ENCODE peak calls at places on chromosomes 7 and 10, in seven cellular contexts. P, F, J, T, H, L and Z are unnamed samples.

GRCh38 chr7:75555736-75556135 is 63.6 kb downstream of the SPDYE5 start:
- DNase-seq in P (no peak), F (no peak), J (no peak), T (no peak), H (no peak), L (no peak), Z (no peak)

GRCh38 chr7:30743371-30744074 is 8.4 kb upstream of the INMT start:
- DNase-seq in P (no peak), F (no peak), J (peak), T (peak), H (no peak), L (no peak), Z (no peak)

GRCh38 chr10:77182803-77183202 is 454.8 kb downstream of the KCNMA1 start:
- DNase-seq in P (no peak), F (no peak), J (no peak), T (no peak), H (no peak), L (no peak), Z (no peak)

GRCh38 chr7:42269161-42269560 is 32.2 kb upstream of the GLI3 start:
- DNase-seq in P (no peak), F (no peak), J (no peak), T (no peak), H (no peak), L (no peak), Z (no peak)

GRCh38 chr7:29988391-29989256 is 977 bp downstream of the SCRN1 start:
- DNase-seq in P (peak), F (peak), J (peak), T (peak), H (peak), L (no peak), Z (peak)

GRCh38 chr10:1448252-1448901 is 288.9 kb downstream of the ADARB2 start:
- DNase-seq in P (peak), F (no peak), J (no peak), T (no peak), H (no peak), L (no peak), Z (no peak)

GRCh38 chr7:26543345-26543744 is 251.7 kb downstream of the SNX10 start:
- DNase-seq in P (no peak), F (no peak), J (no peak), T (no peak), H (no peak), L (no peak), Z (no peak)

GRCh38 chr7:118311121-118311803 is 86.8 kb downstream of the ANKRD7 start:
- DNase-seq in P (no peak), F (no peak), J (peak), T (no peak), H (no peak), L (no peak), Z (no peak)

GRCh38 chr7:69598487-69599148 is 343 bp downstream of the AUTS2 start:
- DNase-seq in P (no peak), F (no peak), J (no peak), T (no peak), H (peak), L (no peak), Z (peak)

GRCh38 chr10:80454526-80455460 is 683 bp downstream of the TSPAN14 start:
- DNase-seq in P (peak), F (no peak), J (peak), T (peak), H (no peak), L (no peak), Z (peak)

GRCh38 chr10:88642991-88643390 is 21.3 kb upstream of the LIPF start:
- DNase-seq in P (no peak), F (no peak), J (peak), T (peak), H (no peak), L (no peak), Z (no peak)

GRCh38 chr10:19412531-19412930 is 363.9 kb downstream of the MALRD1 start:
- DNase-seq in P (no peak), F (no peak), J (peak), T (peak), H (no peak), L (no peak), Z (peak)

GRCh38 chr7:33243319-33243881 is 114.0 kb downstream of the BBS9 start:
- DNase-seq in P (peak), F (no peak), J (peak), T (peak), H (peak), L (no peak), Z (no peak)

GRCh38 chr7:8113184-8113583 is 144.6 kb downstream of the GLCCI1 start:
- DNase-seq in P (no peak), F (no peak), J (no peak), T (no peak), H (no peak), L (no peak), Z (no peak)

GRCh38 chr10:31171402-31172120 is 139.9 kb upstream of the ZNF438 start:
- DNase-seq in P (no peak), F (no peak), J (no peak), T (peak), H (no peak), L (no peak), Z (no peak)

GRCh38 chr10:67043041-67043440 is 117.2 kb downstream of the LRRTM3 start:
- DNase-seq in P (no peak), F (no peak), J (no peak), T (no peak), H (no peak), L (no peak), Z (no peak)

GRCh38 chr10:127872871-127873600 is 19.7 kb downstream of the CLRN3 start:
- DNase-seq in P (no peak), F (no peak), J (peak), T (no peak), H (no peak), L (no peak), Z (peak)

GRCh38 chr10:30865141-30865926 is 166.3 kb downstream of the ZNF438 start:
- DNase-seq in P (no peak), F (no peak), J (peak), T (no peak), H (no peak), L (no peak), Z (no peak)

GRCh38 chr7:129497156-129497555 is 5.2 kb upstream of the SMKR1 start:
- DNase-seq in P (no peak), F (no peak), J (no peak), T (no peak), H (no peak), L (no peak), Z (no peak)

GRCh38 chr7:8590791-8591190 is 157.4 kb downstream of the NXPH1 start:
- DNase-seq in P (peak), F (no peak), J (no peak), T (no peak), H (peak), L (no peak), Z (no peak)

GRCh38 chr7:70595741-70596574 is 536.0 kb upstream of the GALNT17 start:
- DNase-seq in P (peak), F (peak), J (no peak), T (no peak), H (peak), L (no peak), Z (peak)

GRCh38 chr10:119030421-119031250 is 1.1 kb downstream of the NANOS1 start:
- DNase-seq in P (peak), F (peak), J (peak), T (peak), H (peak), L (peak), Z (peak)

GRCh38 chr10:68560916-68561691 is 967 bp downstream of the TET1 start:
- DNase-seq in P (peak), F (no peak), J (no peak), T (peak), H (peak), L (no peak), Z (no peak)

GRCh38 chr7:12923971-12924370 is 236.5 kb downstream of the ARL4A start:
- DNase-seq in P (no peak), F (no peak), J (no peak), T (no peak), H (no peak), L (no peak), Z (no peak)

GRCh38 chr10:110664483-110665420 is 20.6 kb downstream of the RBM20 start:
- DNase-seq in P (no peak), F (no peak), J (peak), T (peak), H (no peak), L (no peak), Z (no peak)

GRCh38 chr10:82628373-82628772 is 753.4 kb downstream of the NRG3 start:
- DNase-seq in P (peak), F (no peak), J (no peak), T (no peak), H (no peak), L (no peak), Z (no peak)